ENCODE peak calls at places on chromosomes 16 and 17, in five cellular contexts. M is H7, L is BJ, U is HCT116, S is MCF 10A. Y is an unnamed sample.

GRCh38 chr16:85639529-85640253 is 26.6 kb downstream of the GSE1 start:
- DNase-seq in L (no peak), S (no peak), U (no peak), M (peak), Y (no peak)

GRCh38 chr17:7058831-7059447 is 15.0 kb upstream of the SLC16A11 start:
- DNase-seq in S (peak), L (no peak), U (no peak), M (no peak), Y (no peak)

GRCh38 chr16:80670170-80670865 is 129.5 kb downstream of the DYNLRB2 start:
- DNase-seq in S (no peak), L (no peak), M (no peak), U (no peak), Y (no peak)

GRCh38 chr16:27326738-27327585 is 13.2 kb downstream of the IL4R start:
- DNase-seq in S (peak), U (peak), M (peak), L (peak), Y (peak)

GRCh38 chr16:86462334-86463084 is 47.8 kb upstream of the FOXF1 start:
- DNase-seq in U (no peak), M (no peak), S (no peak), L (no peak), Y (no peak)

GRCh38 chr17:44235583-44235936 is 16.1 kb upstream of the UBTF start:
- DNase-seq in U (peak), M (no peak), L (no peak), S (peak), Y (peak)

GRCh38 chr16:82852388-82852998 is 225.7 kb downstream of the CDH13 start:
- DNase-seq in S (no peak), M (no peak), L (no peak), U (no peak), Y (no peak)

GRCh38 chr17:67359960-67360817 is 6.2 kb downstream of the PSMD12 start:
- DNase-seq in S (peak), U (peak), M (peak), L (no peak), Y (no peak)

GRCh38 chr16:48969611-48970010 is 312.0 kb downstream of the CBLN1 start:
- DNase-seq in S (no peak), L (no peak), U (no peak), M (no peak), Y (no peak)

GRCh38 chr16:24858219-24859041 is 12.7 kb downstream of the SLC5A11 start:
- DNase-seq in L (no peak), S (peak), U (no peak), M (peak), Y (peak)

GRCh38 chr17:79667121-79667715 is 56.4 kb upstream of the RBFOX3 start:
- DNase-seq in S (no peak), L (no peak), M (peak), U (no peak), Y (no peak)

GRCh38 chr16:50444546-50444945 is 75.8 kb upstream of the BRD7 start:
- DNase-seq in U (no peak), L (no peak), S (peak), M (no peak), Y (peak)

GRCh38 chr16:56269824-56270684 is 78.8 kb downstream of the GNAO1 start:
- DNase-seq in L (peak), U (no peak), S (no peak), M (peak), Y (no peak)

GRCh38 chr17:77451894-77452852 is 311.4 kb downstream of the SEC14L1 start:
- DNase-seq in L (no peak), S (no peak), U (no peak), M (peak), Y (no peak)

GRCh38 chr17:72687941-72688340 is 404.5 kb downstream of the SLC39A11 start:
- DNase-seq in M (no peak), S (no peak), L (no peak), U (no peak), Y (no peak)

GRCh38 chr16:9055661-9056060 is 35.8 kb upstream of the HAPSTR1 start:
- DNase-seq in L (no peak), M (no peak), S (no peak), U (no peak), Y (no peak)

GRCh38 chr16:71917900-71918299 is 22.6 kb downstream of the IST1 start:
- DNase-seq in U (no peak), S (no peak), M (no peak), L (no peak), Y (no peak)

GRCh38 chr17:41967141-41967920 is 736 bp downstream of the CNP start:
- DNase-seq in M (no peak), U (peak), S (peak), L (no peak), Y (no peak)

GRCh38 chr17:81711814-81712467 is at the start of gene SLC25A10:
- DNase-seq in U (peak), L (no peak), S (peak), M (peak), Y (peak)

GRCh38 chr16:66116163-66116792 is 250.2 kb upstream of the CDH5 start:
- DNase-seq in L (no peak), S (peak), U (no peak), M (no peak), Y (no peak)

GRCh38 chr17:66923881-66924280 is 40.6 kb upstream of the CACNG4 start:
- DNase-seq in L (no peak), S (no peak), M (no peak), U (no peak), Y (no peak)

GRCh38 chr16:23651943-23652468 is 10.7 kb downstream of the DCTN5 start:
- DNase-seq in M (no peak), S (no peak), U (no peak), L (no peak), Y (no peak)

GRCh38 chr17:40857535-40857934 is 9.5 kb downstream of the KRT12 start:
- DNase-seq in U (no peak), L (no peak), S (no peak), M (no peak), Y (no peak)

GRCh38 chr16:17629936-17630335 is 159.2 kb upstream of the XYLT1 start:
- DNase-seq in U (no peak), S (no peak), L (no peak), M (no peak), Y (no peak)

GRCh38 chr17:76271669-76272540 is 6.8 kb downstream of the UBALD2 start:
- DNase-seq in S (no peak), U (no peak), L (no peak), M (peak), Y (no peak)

GRCh38 chr17:48492401-48493298 is 38.2 kb downstream of the HOXB1 start:
- DNase-seq in L (no peak), S (peak), U (no peak), M (peak), Y (peak)

GRCh38 chr17:66714046-66715023 is 120.6 kb upstream of the CACNG5 start:
- DNase-seq in U (no peak), S (no peak), L (no peak), M (no peak), Y (no peak)

GRCh38 chr17:46008591-46008990 is 9.5 kb downstream of the STH start:
- DNase-seq in M (no peak), S (no peak), U (no peak), L (no peak), Y (no peak)

GRCh38 chr16:70526403-70526802 is 2.8 kb downstream of the SF3B3 start:
- DNase-seq in L (no peak), S (peak), M (no peak), U (no peak), Y (no peak)

GRCh38 chr17:4949321-4950074 is 1.2 kb upstream of the PFN1 start:
- DNase-seq in M (peak), U (peak), S (peak), L (no peak), Y (peak)

GRCh38 chr17:4087911-4088693 is 54.7 kb downstream of the ZZEF1 start:
- DNase-seq in S (peak), M (no peak), L (no peak), U (no peak), Y (peak)

GRCh38 chr17:71412803-71413202 is 708.0 kb upstream of the SOX9 start:
- DNase-seq in U (peak), S (peak), L (peak), M (no peak), Y (peak)

GRCh38 chr16:81938331-81939163 is 72.7 kb downstream of the SDR42E1 start:
- DNase-seq in S (no peak), U (no peak), M (no peak), L (no peak), Y (no peak)

GRCh38 chr17:58105093-58105492 is 21.9 kb downstream of the DYNLL2 start:
- DNase-seq in M (no peak), U (no peak), S (no peak), L (no peak), Y (no peak)

GRCh38 chr17:79657036-79657435 is 46.2 kb upstream of the RBFOX3 start:
- DNase-seq in S (no peak), M (no peak), U (no peak), L (no peak), Y (no peak)

GRCh38 chr16:47046726-47047602 is 73.5 kb upstream of the DNAJA2 start:
- DNase-seq in S (no peak), U (no peak), L (no peak), M (peak), Y (no peak)

GRCh38 chr16:50213939-50214519 is 52.3 kb upstream of the ADCY7 start:
- DNase-seq in U (peak), S (peak), M (peak), L (no peak), Y (no peak)

GRCh38 chr16:973366-973765 is 2.6 kb upstream of the LMF1 start:
- DNase-seq in U (no peak), L (no peak), M (no peak), S (no peak), Y (no peak)

GRCh38 chr16:50400967-50401348 is 32.2 kb upstream of the BRD7 start:
- DNase-seq in S (peak), L (no peak), U (no peak), M (no peak), Y (no peak)

Y was measured in PC-9.